ENCODE peak calls at places on chromosomes 1 and 21, in five cellular contexts. One of them, this sample, is unnamed.

GRCh38 chr1:180928272-180929230 is 15.9 kb downstream of the KIAA1614 start:
- DNase-seq in HT1080: no peak
- DNase-seq in activated T-helper 1 cell treated with anti-CD3 and anti-CD28 coated beads, Interleukin-12 subunit alpha, Interleukin-12 subunit beta, Interleukin-2, Interleukin-4 antibody, amounts not matched to agents 30 ng/mL and 10 ng/mL and 1 ng/mL, durations not matched to agents 14 hours and 24 hours and 36 hours: no peak
- DNase-seq in effector CD8-positive, alpha-beta T cell: no peak
- DNase-seq in memory B cell: no peak
- DNase-seq in this sample: no peak

GRCh38 chr1:115317101-115318012 is 20.7 kb downstream of the NGF start:
- DNase-seq in effector CD8-positive, alpha-beta T cell: no peak
- DNase-seq in activated T-helper 1 cell treated with anti-CD3 and anti-CD28 coated beads, Interleukin-12 subunit alpha, Interleukin-12 subunit beta, Interleukin-2, Interleukin-4 antibody, amounts not matched to agents 30 ng/mL and 10 ng/mL and 1 ng/mL, durations not matched to agents 14 hours and 24 hours and 36 hours: no peak
- DNase-seq in memory B cell: no peak
- DNase-seq in HT1080: no peak
- DNase-seq in this sample: no peak

GRCh38 chr1:63674238-63674864 is 81.1 kb downstream of the PGM1 start:
- DNase-seq in effector CD8-positive, alpha-beta T cell: no peak
- DNase-seq in memory B cell: no peak
- DNase-seq in HT1080: peak
- DNase-seq in activated T-helper 1 cell treated with anti-CD3 and anti-CD28 coated beads, Interleukin-12 subunit alpha, Interleukin-12 subunit beta, Interleukin-2, Interleukin-4 antibody, amounts not matched to agents 30 ng/mL and 10 ng/mL and 1 ng/mL, durations not matched to agents 14 hours and 24 hours and 36 hours: no peak
- DNase-seq in this sample: peak

GRCh38 chr1:244022301-244022700 is 28.8 kb upstream of the ZBTB18 start:
- DNase-seq in effector CD8-positive, alpha-beta T cell: no peak
- DNase-seq in HT1080: no peak
- DNase-seq in memory B cell: no peak
- DNase-seq in activated T-helper 1 cell treated with anti-CD3 and anti-CD28 coated beads, Interleukin-12 subunit alpha, Interleukin-12 subunit beta, Interleukin-2, Interleukin-4 antibody, amounts not matched to agents 30 ng/mL and 10 ng/mL and 1 ng/mL, durations not matched to agents 14 hours and 24 hours and 36 hours: no peak
- DNase-seq in this sample: no peak

GRCh38 chr1:209609403-209610377 is 26.2 kb downstream of the CAMK1G start:
- DNase-seq in effector CD8-positive, alpha-beta T cell: no peak
- DNase-seq in memory B cell: no peak
- DNase-seq in HT1080: peak
- DNase-seq in activated T-helper 1 cell treated with anti-CD3 and anti-CD28 coated beads, Interleukin-12 subunit alpha, Interleukin-12 subunit beta, Interleukin-2, Interleukin-4 antibody, amounts not matched to agents 30 ng/mL and 10 ng/mL and 1 ng/mL, durations not matched to agents 14 hours and 24 hours and 36 hours: no peak
- DNase-seq in this sample: no peak

GRCh38 chr1:29245876-29246275 is 9.6 kb downstream of the PTPRU start:
- DNase-seq in effector CD8-positive, alpha-beta T cell: no peak
- DNase-seq in memory B cell: no peak
- DNase-seq in activated T-helper 1 cell treated with anti-CD3 and anti-CD28 coated beads, Interleukin-12 subunit alpha, Interleukin-12 subunit beta, Interleukin-2, Interleukin-4 antibody, amounts not matched to agents 30 ng/mL and 10 ng/mL and 1 ng/mL, durations not matched to agents 14 hours and 24 hours and 36 hours: no peak
- DNase-seq in HT1080: peak
- DNase-seq in this sample: no peak

GRCh38 chr1:76832521-76832920 is 34.8 kb upstream of the ST6GALNAC5 start:
- DNase-seq in HT1080: no peak
- DNase-seq in memory B cell: no peak
- DNase-seq in effector CD8-positive, alpha-beta T cell: no peak
- DNase-seq in activated T-helper 1 cell treated with anti-CD3 and anti-CD28 coated beads, Interleukin-12 subunit alpha, Interleukin-12 subunit beta, Interleukin-2, Interleukin-4 antibody, amounts not matched to agents 30 ng/mL and 10 ng/mL and 1 ng/mL, durations not matched to agents 14 hours and 24 hours and 36 hours: no peak
- DNase-seq in this sample: no peak

GRCh38 chr21:46128106-46128982 is 27.0 kb downstream of the FTCD start:
- DNase-seq in activated T-helper 1 cell treated with anti-CD3 and anti-CD28 coated beads, Interleukin-12 subunit alpha, Interleukin-12 subunit beta, Interleukin-2, Interleukin-4 antibody, amounts not matched to agents 30 ng/mL and 10 ng/mL and 1 ng/mL, durations not matched to agents 14 hours and 24 hours and 36 hours: no peak
- DNase-seq in HT1080: no peak
- DNase-seq in memory B cell: no peak
- DNase-seq in effector CD8-positive, alpha-beta T cell: no peak
- DNase-seq in this sample: no peak

GRCh38 chr21:35528109-35529042 is 479.3 kb upstream of the RUNX1 start:
- DNase-seq in HT1080: no peak
- DNase-seq in activated T-helper 1 cell treated with anti-CD3 and anti-CD28 coated beads, Interleukin-12 subunit alpha, Interleukin-12 subunit beta, Interleukin-2, Interleukin-4 antibody, amounts not matched to agents 30 ng/mL and 10 ng/mL and 1 ng/mL, durations not matched to agents 14 hours and 24 hours and 36 hours: peak
- DNase-seq in effector CD8-positive, alpha-beta T cell: peak
- DNase-seq in memory B cell: no peak
- DNase-seq in this sample: no peak

GRCh38 chr1:3702990-3703728 is 49.1 kb upstream of the CCDC27 start:
- DNase-seq in effector CD8-positive, alpha-beta T cell: no peak
- DNase-seq in activated T-helper 1 cell treated with anti-CD3 and anti-CD28 coated beads, Interleukin-12 subunit alpha, Interleukin-12 subunit beta, Interleukin-2, Interleukin-4 antibody, amounts not matched to agents 30 ng/mL and 10 ng/mL and 1 ng/mL, durations not matched to agents 14 hours and 24 hours and 36 hours: no peak
- DNase-seq in memory B cell: no peak
- DNase-seq in HT1080: no peak
- DNase-seq in this sample: no peak

GRCh38 chr1:17633654-17634053 is 94.2 kb downstream of the ARHGEF10L start:
- DNase-seq in memory B cell: no peak
- DNase-seq in HT1080: peak
- DNase-seq in effector CD8-positive, alpha-beta T cell: no peak
- DNase-seq in activated T-helper 1 cell treated with anti-CD3 and anti-CD28 coated beads, Interleukin-12 subunit alpha, Interleukin-12 subunit beta, Interleukin-2, Interleukin-4 antibody, amounts not matched to agents 30 ng/mL and 10 ng/mL and 1 ng/mL, durations not matched to agents 14 hours and 24 hours and 36 hours: no peak
- DNase-seq in this sample: no peak

GRCh38 chr1:157776971-157777386 is at the start of gene FCRL2:
- DNase-seq in memory B cell: no peak
- DNase-seq in effector CD8-positive, alpha-beta T cell: no peak
- DNase-seq in HT1080: no peak
- DNase-seq in activated T-helper 1 cell treated with anti-CD3 and anti-CD28 coated beads, Interleukin-12 subunit alpha, Interleukin-12 subunit beta, Interleukin-2, Interleukin-4 antibody, amounts not matched to agents 30 ng/mL and 10 ng/mL and 1 ng/mL, durations not matched to agents 14 hours and 24 hours and 36 hours: no peak
- DNase-seq in this sample: no peak

GRCh38 chr21:21971384-21971783 is 973.2 kb downstream of the NCAM2 start:
- DNase-seq in memory B cell: no peak
- DNase-seq in activated T-helper 1 cell treated with anti-CD3 and anti-CD28 coated beads, Interleukin-12 subunit alpha, Interleukin-12 subunit beta, Interleukin-2, Interleukin-4 antibody, amounts not matched to agents 30 ng/mL and 10 ng/mL and 1 ng/mL, durations not matched to agents 14 hours and 24 hours and 36 hours: no peak
- DNase-seq in effector CD8-positive, alpha-beta T cell: no peak
- DNase-seq in HT1080: no peak
- DNase-seq in this sample: peak

GRCh38 chr1:91166106-91166712 is 144.4 kb upstream of the ZNF644 start:
- DNase-seq in effector CD8-positive, alpha-beta T cell: no peak
- DNase-seq in memory B cell: peak
- DNase-seq in activated T-helper 1 cell treated with anti-CD3 and anti-CD28 coated beads, Interleukin-12 subunit alpha, Interleukin-12 subunit beta, Interleukin-2, Interleukin-4 antibody, amounts not matched to agents 30 ng/mL and 10 ng/mL and 1 ng/mL, durations not matched to agents 14 hours and 24 hours and 36 hours: no peak
- DNase-seq in HT1080: peak
- DNase-seq in this sample: peak

GRCh38 chr1:227213426-227213825 is 104.9 kb downstream of the CDC42BPA start:
- DNase-seq in HT1080: no peak
- DNase-seq in effector CD8-positive, alpha-beta T cell: no peak
- DNase-seq in activated T-helper 1 cell treated with anti-CD3 and anti-CD28 coated beads, Interleukin-12 subunit alpha, Interleukin-12 subunit beta, Interleukin-2, Interleukin-4 antibody, amounts not matched to agents 30 ng/mL and 10 ng/mL and 1 ng/mL, durations not matched to agents 14 hours and 24 hours and 36 hours: no peak
- DNase-seq in memory B cell: no peak
- DNase-seq in this sample: no peak

GRCh38 chr1:29698033-29698432 is 461.7 kb downstream of the PTPRU start:
- DNase-seq in HT1080: peak
- DNase-seq in effector CD8-positive, alpha-beta T cell: no peak
- DNase-seq in memory B cell: no peak
- DNase-seq in activated T-helper 1 cell treated with anti-CD3 and anti-CD28 coated beads, Interleukin-12 subunit alpha, Interleukin-12 subunit beta, Interleukin-2, Interleukin-4 antibody, amounts not matched to agents 30 ng/mL and 10 ng/mL and 1 ng/mL, durations not matched to agents 14 hours and 24 hours and 36 hours: no peak
- DNase-seq in this sample: peak

GRCh38 chr1:214419650-214420049 is 131.8 kb downstream of the PTPN14 start:
- DNase-seq in activated T-helper 1 cell treated with anti-CD3 and anti-CD28 coated beads, Interleukin-12 subunit alpha, Interleukin-12 subunit beta, Interleukin-2, Interleukin-4 antibody, amounts not matched to agents 30 ng/mL and 10 ng/mL and 1 ng/mL, durations not matched to agents 14 hours and 24 hours and 36 hours: no peak
- DNase-seq in HT1080: no peak
- DNase-seq in memory B cell: no peak
- DNase-seq in effector CD8-positive, alpha-beta T cell: no peak
- DNase-seq in this sample: no peak

GRCh38 chr1:179083031-179083345 is 1.1 kb downstream of the TOR3A start:
- DNase-seq in HT1080: peak
- DNase-seq in activated T-helper 1 cell treated with anti-CD3 and anti-CD28 coated beads, Interleukin-12 subunit alpha, Interleukin-12 subunit beta, Interleukin-2, Interleukin-4 antibody, amounts not matched to agents 30 ng/mL and 10 ng/mL and 1 ng/mL, durations not matched to agents 14 hours and 24 hours and 36 hours: peak
- DNase-seq in effector CD8-positive, alpha-beta T cell: peak
- DNase-seq in memory B cell: peak
- DNase-seq in this sample: no peak

GRCh38 chr1:30446508-30446907 is 276.9 kb downstream of the MATN1 start:
- DNase-seq in effector CD8-positive, alpha-beta T cell: no peak
- DNase-seq in activated T-helper 1 cell treated with anti-CD3 and anti-CD28 coated beads, Interleukin-12 subunit alpha, Interleukin-12 subunit beta, Interleukin-2, Interleukin-4 antibody, amounts not matched to agents 30 ng/mL and 10 ng/mL and 1 ng/mL, durations not matched to agents 14 hours and 24 hours and 36 hours: no peak
- DNase-seq in HT1080: no peak
- DNase-seq in memory B cell: no peak
- DNase-seq in this sample: no peak

GRCh38 chr1:221739677-221740025 is 2.2 kb downstream of the DUSP10 start:
- DNase-seq in effector CD8-positive, alpha-beta T cell: no peak
- DNase-seq in memory B cell: no peak
- DNase-seq in HT1080: no peak
- DNase-seq in activated T-helper 1 cell treated with anti-CD3 and anti-CD28 coated beads, Interleukin-12 subunit alpha, Interleukin-12 subunit beta, Interleukin-2, Interleukin-4 antibody, amounts not matched to agents 30 ng/mL and 10 ng/mL and 1 ng/mL, durations not matched to agents 14 hours and 24 hours and 36 hours: no peak
- DNase-seq in this sample: no peak

GRCh38 chr1:206705187-206705586 is 20.5 kb downstream of the MAPKAPK2 start:
- DNase-seq in activated T-helper 1 cell treated with anti-CD3 and anti-CD28 coated beads, Interleukin-12 subunit alpha, Interleukin-12 subunit beta, Interleukin-2, Interleukin-4 antibody, amounts not matched to agents 30 ng/mL and 10 ng/mL and 1 ng/mL, durations not matched to agents 14 hours and 24 hours and 36 hours: no peak
- DNase-seq in effector CD8-positive, alpha-beta T cell: no peak
- DNase-seq in HT1080: no peak
- DNase-seq in memory B cell: no peak
- DNase-seq in this sample: peak

GRCh38 chr1:72284398-72285073 is 2.2 kb upstream of the NEGR1 start:
- DNase-seq in memory B cell: no peak
- DNase-seq in activated T-helper 1 cell treated with anti-CD3 and anti-CD28 coated beads, Interleukin-12 subunit alpha, Interleukin-12 subunit beta, Interleukin-2, Interleukin-4 antibody, amounts not matched to agents 30 ng/mL and 10 ng/mL and 1 ng/mL, durations not matched to agents 14 hours and 24 hours and 36 hours: no peak
- DNase-seq in effector CD8-positive, alpha-beta T cell: no peak
- DNase-seq in HT1080: peak
- DNase-seq in this sample: peak

GRCh38 chr1:151620286-151620685 is 8.4 kb downstream of the SNX27 start:
- DNase-seq in activated T-helper 1 cell treated with anti-CD3 and anti-CD28 coated beads, Interleukin-12 subunit alpha, Interleukin-12 subunit beta, Interleukin-2, Interleukin-4 antibody, amounts not matched to agents 30 ng/mL and 10 ng/mL and 1 ng/mL, durations not matched to agents 14 hours and 24 hours and 36 hours: no peak
- DNase-seq in HT1080: no peak
- DNase-seq in effector CD8-positive, alpha-beta T cell: no peak
- DNase-seq in memory B cell: no peak
- DNase-seq in this sample: no peak

GRCh38 chr21:33844104-33844889 is 71.3 kb downstream of the ATP5PO start:
- DNase-seq in effector CD8-positive, alpha-beta T cell: no peak
- DNase-seq in activated T-helper 1 cell treated with anti-CD3 and anti-CD28 coated beads, Interleukin-12 subunit alpha, Interleukin-12 subunit beta, Interleukin-2, Interleukin-4 antibody, amounts not matched to agents 30 ng/mL and 10 ng/mL and 1 ng/mL, durations not matched to agents 14 hours and 24 hours and 36 hours: no peak
- DNase-seq in HT1080: no peak
- DNase-seq in memory B cell: no peak
- DNase-seq in this sample: no peak

GRCh38 chr1:160115545-160116276 is at the start of gene ATP1A2:
- DNase-seq in activated T-helper 1 cell treated with anti-CD3 and anti-CD28 coated beads, Interleukin-12 subunit alpha, Interleukin-12 subunit beta, Interleukin-2, Interleukin-4 antibody, amounts not matched to agents 30 ng/mL and 10 ng/mL and 1 ng/mL, durations not matched to agents 14 hours and 24 hours and 36 hours: no peak
- DNase-seq in effector CD8-positive, alpha-beta T cell: no peak
- DNase-seq in memory B cell: no peak
- DNase-seq in HT1080: no peak
- DNase-seq in this sample: no peak

GRCh38 chr1:220380885-220381284 is 108.6 kb upstream of the RAB3GAP2 start:
- DNase-seq in HT1080: no peak
- DNase-seq in activated T-helper 1 cell treated with anti-CD3 and anti-CD28 coated beads, Interleukin-12 subunit alpha, Interleukin-12 subunit beta, Interleukin-2, Interleukin-4 antibody, amounts not matched to agents 30 ng/mL and 10 ng/mL and 1 ng/mL, durations not matched to agents 14 hours and 24 hours and 36 hours: no peak
- DNase-seq in memory B cell: no peak
- DNase-seq in effector CD8-positive, alpha-beta T cell: no peak
- DNase-seq in this sample: no peak

GRCh38 chr1:243844186-243844585 is 5.9 kb downstream of the AKT3 start:
- DNase-seq in effector CD8-positive, alpha-beta T cell: no peak
- DNase-seq in memory B cell: no peak
- DNase-seq in HT1080: no peak
- DNase-seq in activated T-helper 1 cell treated with anti-CD3 and anti-CD28 coated beads, Interleukin-12 subunit alpha, Interleukin-12 subunit beta, Interleukin-2, Interleukin-4 antibody, amounts not matched to agents 30 ng/mL and 10 ng/mL and 1 ng/mL, durations not matched to agents 14 hours and 24 hours and 36 hours: no peak
- DNase-seq in this sample: no peak

GRCh38 chr1:13828454-13829151 is 128.6 kb downstream of the PRDM2 start:
- DNase-seq in effector CD8-positive, alpha-beta T cell: no peak
- DNase-seq in memory B cell: peak
- DNase-seq in activated T-helper 1 cell treated with anti-CD3 and anti-CD28 coated beads, Interleukin-12 subunit alpha, Interleukin-12 subunit beta, Interleukin-2, Interleukin-4 antibody, amounts not matched to agents 30 ng/mL and 10 ng/mL and 1 ng/mL, durations not matched to agents 14 hours and 24 hours and 36 hours: no peak
- DNase-seq in HT1080: peak
- DNase-seq in this sample: no peak

GRCh38 chr1:30748699-30749401 is 8.7 kb downstream of the LAPTM5 start:
- DNase-seq in effector CD8-positive, alpha-beta T cell: no peak
- DNase-seq in activated T-helper 1 cell treated with anti-CD3 and anti-CD28 coated beads, Interleukin-12 subunit alpha, Interleukin-12 subunit beta, Interleukin-2, Interleukin-4 antibody, amounts not matched to agents 30 ng/mL and 10 ng/mL and 1 ng/mL, durations not matched to agents 14 hours and 24 hours and 36 hours: no peak
- DNase-seq in HT1080: no peak
- DNase-seq in memory B cell: no peak
- DNase-seq in this sample: no peak

GRCh38 chr1:50426702-50427085 is 3.5 kb upstream of the DMRTA2 start:
- DNase-seq in HT1080: no peak
- DNase-seq in effector CD8-positive, alpha-beta T cell: no peak
- DNase-seq in activated T-helper 1 cell treated with anti-CD3 and anti-CD28 coated beads, Interleukin-12 subunit alpha, Interleukin-12 subunit beta, Interleukin-2, Interleukin-4 antibody, amounts not matched to agents 30 ng/mL and 10 ng/mL and 1 ng/mL, durations not matched to agents 14 hours and 24 hours and 36 hours: no peak
- DNase-seq in memory B cell: no peak
- DNase-seq in this sample: no peak

GRCh38 chr1:203695116-203695515 is 68.5 kb downstream of the ATP2B4 start:
- DNase-seq in effector CD8-positive, alpha-beta T cell: no peak
- DNase-seq in activated T-helper 1 cell treated with anti-CD3 and anti-CD28 coated beads, Interleukin-12 subunit alpha, Interleukin-12 subunit beta, Interleukin-2, Interleukin-4 antibody, amounts not matched to agents 30 ng/mL and 10 ng/mL and 1 ng/mL, durations not matched to agents 14 hours and 24 hours and 36 hours: no peak
- DNase-seq in memory B cell: no peak
- DNase-seq in HT1080: no peak
- DNase-seq in this sample: no peak

GRCh38 chr1:5740450-5740849 is 251.8 kb downstream of the NPHP4 start:
- DNase-seq in activated T-helper 1 cell treated with anti-CD3 and anti-CD28 coated beads, Interleukin-12 subunit alpha, Interleukin-12 subunit beta, Interleukin-2, Interleukin-4 antibody, amounts not matched to agents 30 ng/mL and 10 ng/mL and 1 ng/mL, durations not matched to agents 14 hours and 24 hours and 36 hours: no peak
- DNase-seq in memory B cell: no peak
- DNase-seq in effector CD8-positive, alpha-beta T cell: no peak
- DNase-seq in HT1080: no peak
- DNase-seq in this sample: no peak

GRCh38 chr1:36199934-36200741 is 24.1 kb upstream of the THRAP3 start:
- DNase-seq in effector CD8-positive, alpha-beta T cell: no peak
- DNase-seq in memory B cell: no peak
- DNase-seq in activated T-helper 1 cell treated with anti-CD3 and anti-CD28 coated beads, Interleukin-12 subunit alpha, Interleukin-12 subunit beta, Interleukin-2, Interleukin-4 antibody, amounts not matched to agents 30 ng/mL and 10 ng/mL and 1 ng/mL, durations not matched to agents 14 hours and 24 hours and 36 hours: no peak
- DNase-seq in HT1080: peak
- DNase-seq in this sample: no peak

GRCh38 chr1:65958561-65959350 is 166.1 kb downstream of the PDE4B start:
- DNase-seq in memory B cell: peak
- DNase-seq in HT1080: peak
- DNase-seq in effector CD8-positive, alpha-beta T cell: no peak
- DNase-seq in activated T-helper 1 cell treated with anti-CD3 and anti-CD28 coated beads, Interleukin-12 subunit alpha, Interleukin-12 subunit beta, Interleukin-2, Interleukin-4 antibody, amounts not matched to agents 30 ng/mL and 10 ng/mL and 1 ng/mL, durations not matched to agents 14 hours and 24 hours and 36 hours: peak
- DNase-seq in this sample: peak

GRCh38 chr1:175193339-175193950 is 869 bp upstream of the KIAA0040 start:
- DNase-seq in HT1080: no peak
- DNase-seq in activated T-helper 1 cell treated with anti-CD3 and anti-CD28 coated beads, Interleukin-12 subunit alpha, Interleukin-12 subunit beta, Interleukin-2, Interleukin-4 antibody, amounts not matched to agents 30 ng/mL and 10 ng/mL and 1 ng/mL, durations not matched to agents 14 hours and 24 hours and 36 hours: no peak
- DNase-seq in effector CD8-positive, alpha-beta T cell: no peak
- DNase-seq in memory B cell: no peak
- DNase-seq in this sample: no peak

GRCh38 chr1:209756608-209757445 is 974 bp downstream of the TRAF3IP3 start:
- DNase-seq in memory B cell: no peak
- DNase-seq in HT1080: no peak
- DNase-seq in activated T-helper 1 cell treated with anti-CD3 and anti-CD28 coated beads, Interleukin-12 subunit alpha, Interleukin-12 subunit beta, Interleukin-2, Interleukin-4 antibody, amounts not matched to agents 30 ng/mL and 10 ng/mL and 1 ng/mL, durations not matched to agents 14 hours and 24 hours and 36 hours: peak
- DNase-seq in effector CD8-positive, alpha-beta T cell: no peak
- DNase-seq in this sample: no peak

GRCh38 chr1:185156321-185156853 is 366 bp downstream of the TRMT1L start:
- DNase-seq in HT1080: no peak
- DNase-seq in activated T-helper 1 cell treated with anti-CD3 and anti-CD28 coated beads, Interleukin-12 subunit alpha, Interleukin-12 subunit beta, Interleukin-2, Interleukin-4 antibody, amounts not matched to agents 30 ng/mL and 10 ng/mL and 1 ng/mL, durations not matched to agents 14 hours and 24 hours and 36 hours: no peak
- DNase-seq in effector CD8-positive, alpha-beta T cell: no peak
- DNase-seq in memory B cell: peak
- DNase-seq in this sample: peak

GRCh38 chr1:158445371-158445770 is 16.3 kb upstream of the OR10K1 start:
- DNase-seq in activated T-helper 1 cell treated with anti-CD3 and anti-CD28 coated beads, Interleukin-12 subunit alpha, Interleukin-12 subunit beta, Interleukin-2, Interleukin-4 antibody, amounts not matched to agents 30 ng/mL and 10 ng/mL and 1 ng/mL, durations not matched to agents 14 hours and 24 hours and 36 hours: no peak
- DNase-seq in memory B cell: no peak
- DNase-seq in HT1080: no peak
- DNase-seq in effector CD8-positive, alpha-beta T cell: no peak
- DNase-seq in this sample: no peak